ENCODE peak calls at places on chromosome 20, in four cellular contexts. One of them, this sample, is unnamed.
A peak's percentile ranks its signal among the peaks of the same experiment; 100 is the strongest.

GRCh38 chr20:38601216-38602184 is at the start of gene ARHGAP40:
- DNase-seq in lung microvascular endothelial cell: peak; percentile 30
- DNase-seq in cardiac fibroblast: peak; percentile 18
- DNase-seq in ELF-1: peak; percentile 74
- DNase-seq in this sample: no peak

GRCh38 chr20:59805266-59805665 is 128.2 kb downstream of the SYCP2 start:
- DNase-seq in cardiac fibroblast: no peak
- DNase-seq in ELF-1: no peak
- DNase-seq in lung microvascular endothelial cell: no peak
- DNase-seq in this sample: no peak

GRCh38 chr20:64238851-64239387 is 16.6 kb upstream of the PCMTD2 start:
- DNase-seq in ELF-1: no peak
- DNase-seq in lung microvascular endothelial cell: no peak
- DNase-seq in cardiac fibroblast: no peak
- DNase-seq in this sample: no peak

GRCh38 chr20:62761058-62761758 is 35.1 kb upstream of the MRGBP start:
- DNase-seq in lung microvascular endothelial cell: no peak
- DNase-seq in cardiac fibroblast: no peak
- DNase-seq in ELF-1: peak; percentile 38
- DNase-seq in this sample: no peak

GRCh38 chr20:38152175-38153010 is 12.7 kb downstream of the TGM2 start:
- DNase-seq in cardiac fibroblast: peak; percentile 75
- DNase-seq in ELF-1: no peak
- DNase-seq in lung microvascular endothelial cell: peak; percentile 97
- DNase-seq in this sample: peak; percentile 78

GRCh38 chr20:38208088-38208487 is 43.0 kb upstream of the TGM2 start:
- DNase-seq in cardiac fibroblast: no peak
- DNase-seq in lung microvascular endothelial cell: no peak
- DNase-seq in ELF-1: no peak
- DNase-seq in this sample: no peak

GRCh38 chr20:35831029-35831428 is 59.2 kb downstream of the PHF20 start:
- DNase-seq in ELF-1: no peak
- DNase-seq in lung microvascular endothelial cell: no peak
- DNase-seq in cardiac fibroblast: no peak
- DNase-seq in this sample: no peak

GRCh38 chr20:14888172-14888571 is 550.8 kb upstream of the FLRT3 start:
- DNase-seq in cardiac fibroblast: peak; percentile 12
- DNase-seq in ELF-1: no peak
- DNase-seq in lung microvascular endothelial cell: no peak
- DNase-seq in this sample: no peak

GRCh38 chr20:37870294-37870693 is 32.6 kb upstream of the VSTM2L start:
- DNase-seq in ELF-1: no peak
- DNase-seq in lung microvascular endothelial cell: no peak
- DNase-seq in cardiac fibroblast: no peak
- DNase-seq in this sample: no peak

GRCh38 chr20:57427239-57428127 is 36.3 kb downstream of the RBM38 start:
- DNase-seq in cardiac fibroblast: no peak
- DNase-seq in ELF-1: no peak
- DNase-seq in lung microvascular endothelial cell: no peak
- DNase-seq in this sample: no peak

GRCh38 chr20:35001596-35002362 is 46.1 kb downstream of the MYH7B start:
- DNase-seq in ELF-1: peak; percentile 38
- DNase-seq in lung microvascular endothelial cell: peak; percentile 34
- DNase-seq in cardiac fibroblast: no peak
- DNase-seq in this sample: no peak

GRCh38 chr20:39812116-39812515 is 850.0 kb downstream of the DHX35 start:
- DNase-seq in lung microvascular endothelial cell: no peak
- DNase-seq in cardiac fibroblast: no peak
- DNase-seq in ELF-1: no peak
- DNase-seq in this sample: no peak

This sample was measured in astrocyte of the spinal cord.